ENCODE peak calls at places on chromosomes 5 and 9, in five cellular contexts. One of them, this sample, is unnamed.

GRCh38 chr9:6014668-6015270 is 655 bp downstream of the RANBP6 start:
- DNase-seq in IMR-90: peak
- DNase-seq in H1: no peak
- DNase-seq in trophoblast cell: peak
- DNase-seq in mesenchymal stem cell: peak
- DNase-seq in this sample: peak

GRCh38 chr9:125844611-125845010 is 97.4 kb downstream of the PBX3 start:
- DNase-seq in IMR-90: no peak
- DNase-seq in H1: no peak
- DNase-seq in trophoblast cell: no peak
- DNase-seq in mesenchymal stem cell: no peak
- DNase-seq in this sample: no peak

GRCh38 chr5:81856948-81857928 is 106.3 kb upstream of the SSBP2 start:
- DNase-seq in IMR-90: no peak
- DNase-seq in H1: peak
- DNase-seq in trophoblast cell: no peak
- DNase-seq in mesenchymal stem cell: no peak
- DNase-seq in this sample: peak

GRCh38 chr5:52945040-52945439 is 44.1 kb upstream of the ITGA2 start:
- DNase-seq in IMR-90: no peak
- DNase-seq in H1: no peak
- DNase-seq in trophoblast cell: no peak
- DNase-seq in mesenchymal stem cell: no peak
- DNase-seq in this sample: no peak

GRCh38 chr9:123957168-123957721 is 27.3 kb upstream of the DENND1A start:
- DNase-seq in IMR-90: no peak
- DNase-seq in H1: no peak
- DNase-seq in trophoblast cell: no peak
- DNase-seq in mesenchymal stem cell: no peak
- DNase-seq in this sample: no peak

GRCh38 chr9:112063151-112063550 is 111.9 kb downstream of the SUSD1 start:
- DNase-seq in IMR-90: no peak
- DNase-seq in H1: no peak
- DNase-seq in trophoblast cell: no peak
- DNase-seq in mesenchymal stem cell: no peak
- DNase-seq in this sample: no peak

GRCh38 chr5:65032250-65032649 is 263.5 kb downstream of the CWC27 start:
- DNase-seq in IMR-90: peak
- DNase-seq in H1: no peak
- DNase-seq in trophoblast cell: no peak
- DNase-seq in mesenchymal stem cell: peak
- DNase-seq in this sample: no peak

GRCh38 chr9:136439550-136440408 is at the start of gene INPP5E:
- DNase-seq in IMR-90: peak
- DNase-seq in H1: peak
- DNase-seq in trophoblast cell: peak
- DNase-seq in mesenchymal stem cell: peak
- DNase-seq in this sample: peak

GRCh38 chr5:153209016-153209415 is 281.5 kb upstream of the GRIA1 start:
- DNase-seq in IMR-90: no peak
- DNase-seq in H1: no peak
- DNase-seq in trophoblast cell: no peak
- DNase-seq in mesenchymal stem cell: no peak
- DNase-seq in this sample: no peak

GRCh38 chr5:95654196-95654595 is 7.6 kb downstream of the RFESD start:
- DNase-seq in IMR-90: no peak
- DNase-seq in H1: no peak
- DNase-seq in trophoblast cell: no peak
- DNase-seq in mesenchymal stem cell: no peak
- DNase-seq in this sample: no peak

GRCh38 chr9:78515108-78515507 is 218.2 kb downstream of the PSAT1 start:
- DNase-seq in IMR-90: no peak
- DNase-seq in H1: no peak
- DNase-seq in trophoblast cell: no peak
- DNase-seq in mesenchymal stem cell: no peak
- DNase-seq in this sample: no peak

GRCh38 chr5:65861830-65862241 is 64.5 kb upstream of the ERBIN start:
- DNase-seq in IMR-90: peak
- DNase-seq in H1: no peak
- DNase-seq in trophoblast cell: peak
- DNase-seq in mesenchymal stem cell: peak
- DNase-seq in this sample: peak

GRCh38 chr5:107831612-107832395 is 161.1 kb upstream of the EFNA5 start:
- DNase-seq in IMR-90: peak
- DNase-seq in H1: no peak
- DNase-seq in trophoblast cell: no peak
- DNase-seq in mesenchymal stem cell: peak
- DNase-seq in this sample: no peak

GRCh38 chr5:158801286-158801685 is 298.4 kb downstream of the EBF1 start:
- DNase-seq in IMR-90: no peak
- DNase-seq in H1: no peak
- DNase-seq in trophoblast cell: no peak
- DNase-seq in mesenchymal stem cell: no peak
- DNase-seq in this sample: no peak

GRCh38 chr9:124754289-124754688 is 16.8 kb downstream of the NR6A1 start:
- DNase-seq in IMR-90: peak
- DNase-seq in H1: no peak
- DNase-seq in trophoblast cell: no peak
- DNase-seq in mesenchymal stem cell: peak
- DNase-seq in this sample: peak

GRCh38 chr9:102355982-102356381 is 617.5 kb upstream of the GRIN3A start:
- DNase-seq in IMR-90: no peak
- DNase-seq in H1: no peak
- DNase-seq in trophoblast cell: no peak
- DNase-seq in mesenchymal stem cell: no peak
- DNase-seq in this sample: peak

GRCh38 chr9:112037281-112038016 is 137.6 kb downstream of the SUSD1 start:
- DNase-seq in IMR-90: peak
- DNase-seq in H1: no peak
- DNase-seq in trophoblast cell: no peak
- DNase-seq in mesenchymal stem cell: peak
- DNase-seq in this sample: no peak

GRCh38 chr9:99859395-99859980 is 37.8 kb downstream of the NR4A3 start:
- DNase-seq in IMR-90: peak
- DNase-seq in H1: no peak
- DNase-seq in trophoblast cell: no peak
- DNase-seq in mesenchymal stem cell: no peak
- DNase-seq in this sample: peak

GRCh38 chr5:32027717-32028321 is 146.3 kb downstream of the GOLPH3 start:
- DNase-seq in IMR-90: peak
- DNase-seq in H1: no peak
- DNase-seq in trophoblast cell: peak
- DNase-seq in mesenchymal stem cell: peak
- DNase-seq in this sample: peak

GRCh38 chr9:115264333-115264732 is 146.4 kb upstream of the TNC start:
- DNase-seq in IMR-90: peak
- DNase-seq in H1: no peak
- DNase-seq in trophoblast cell: no peak
- DNase-seq in mesenchymal stem cell: no peak
- DNase-seq in this sample: no peak

GRCh38 chr9:133677126-133678010 is 41.2 kb downstream of the DBH start:
- DNase-seq in IMR-90: no peak
- DNase-seq in H1: no peak
- DNase-seq in trophoblast cell: no peak
- DNase-seq in mesenchymal stem cell: no peak
- DNase-seq in this sample: no peak

GRCh38 chr5:151056367-151057306 is 24.2 kb downstream of the TNIP1 start:
- DNase-seq in IMR-90: no peak
- DNase-seq in H1: no peak
- DNase-seq in trophoblast cell: no peak
- DNase-seq in mesenchymal stem cell: no peak
- DNase-seq in this sample: no peak

GRCh38 chr5:102807878-102808502 is 52.9 kb downstream of the PAM start:
- DNase-seq in IMR-90: peak
- DNase-seq in H1: no peak
- DNase-seq in trophoblast cell: no peak
- DNase-seq in mesenchymal stem cell: peak
- DNase-seq in this sample: peak

GRCh38 chr9:108001219-108001618 is 511.6 kb upstream of the KLF4 start:
- DNase-seq in IMR-90: no peak
- DNase-seq in H1: no peak
- DNase-seq in trophoblast cell: no peak
- DNase-seq in mesenchymal stem cell: peak
- DNase-seq in this sample: no peak

GRCh38 chr5:30324083-30324482 is 869.4 kb upstream of the CDH6 start:
- DNase-seq in IMR-90: no peak
- DNase-seq in H1: no peak
- DNase-seq in trophoblast cell: no peak
- DNase-seq in mesenchymal stem cell: no peak
- DNase-seq in this sample: peak

GRCh38 chr9:79662553-79662956 is 90.8 kb downstream of the TLE4 start:
- DNase-seq in IMR-90: no peak
- DNase-seq in H1: no peak
- DNase-seq in trophoblast cell: no peak
- DNase-seq in mesenchymal stem cell: peak
- DNase-seq in this sample: peak

GRCh38 chr5:113846941-113847340 is 333.4 kb downstream of the YTHDC2 start:
- DNase-seq in IMR-90: no peak
- DNase-seq in H1: no peak
- DNase-seq in trophoblast cell: no peak
- DNase-seq in mesenchymal stem cell: no peak
- DNase-seq in this sample: peak

GRCh38 chr5:38187532-38187931 is 70.8 kb upstream of the EGFLAM start:
- DNase-seq in IMR-90: no peak
- DNase-seq in H1: no peak
- DNase-seq in trophoblast cell: no peak
- DNase-seq in mesenchymal stem cell: no peak
- DNase-seq in this sample: no peak

GRCh38 chr9:95213102-95213501 is 104.4 kb downstream of the FANCC start:
- DNase-seq in IMR-90: no peak
- DNase-seq in H1: no peak
- DNase-seq in trophoblast cell: no peak
- DNase-seq in mesenchymal stem cell: no peak
- DNase-seq in this sample: no peak

GRCh38 chr9:95206143-95206542 is 111.4 kb downstream of the FANCC start:
- DNase-seq in IMR-90: peak
- DNase-seq in H1: no peak
- DNase-seq in trophoblast cell: no peak
- DNase-seq in mesenchymal stem cell: no peak
- DNase-seq in this sample: no peak

GRCh38 chr9:95207403-95207802 is 110.1 kb downstream of the FANCC start:
- DNase-seq in IMR-90: no peak
- DNase-seq in H1: no peak
- DNase-seq in trophoblast cell: no peak
- DNase-seq in mesenchymal stem cell: no peak
- DNase-seq in this sample: no peak

GRCh38 chr9:95215368-95215898 is 102.1 kb downstream of the FANCC start:
- DNase-seq in IMR-90: no peak
- DNase-seq in H1: no peak
- DNase-seq in trophoblast cell: no peak
- DNase-seq in mesenchymal stem cell: no peak
- DNase-seq in this sample: no peak

DNA sequence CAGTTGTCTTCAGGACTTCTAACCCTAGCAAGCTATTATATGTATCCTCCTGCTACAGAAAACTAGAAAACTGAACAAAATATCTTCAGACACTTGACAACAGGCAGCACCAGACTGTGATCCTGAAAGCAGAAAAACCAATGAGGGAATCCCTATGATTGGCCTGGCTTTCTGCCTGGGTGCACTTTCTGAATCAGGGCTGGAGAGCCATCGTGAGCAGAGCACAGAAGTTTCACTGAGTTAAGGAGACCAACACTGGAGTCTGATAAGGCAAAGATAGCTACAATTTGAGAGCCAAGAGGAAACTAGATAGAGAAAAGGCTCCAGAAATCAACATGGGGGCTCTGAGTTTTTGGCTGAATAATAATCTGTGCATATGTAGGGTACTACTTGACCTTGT is 106.5 kb downstream of the FANCC start:
- DNase-seq in IMR-90: no peak
- DNase-seq in H1: no peak
- DNase-seq in trophoblast cell: no peak
- DNase-seq in mesenchymal stem cell: no peak
- DNase-seq in this sample: no peak
- H3K4me2 ChIP-seq in IMR-90: no peak
- H3K4me2 ChIP-seq in H1: no peak
- H3K4me2 ChIP-seq in trophoblast cell: no peak
- H3K4me2 ChIP-seq in mesenchymal stem cell: no peak
- H3K4me2 ChIP-seq in this sample: no peak

DNA sequence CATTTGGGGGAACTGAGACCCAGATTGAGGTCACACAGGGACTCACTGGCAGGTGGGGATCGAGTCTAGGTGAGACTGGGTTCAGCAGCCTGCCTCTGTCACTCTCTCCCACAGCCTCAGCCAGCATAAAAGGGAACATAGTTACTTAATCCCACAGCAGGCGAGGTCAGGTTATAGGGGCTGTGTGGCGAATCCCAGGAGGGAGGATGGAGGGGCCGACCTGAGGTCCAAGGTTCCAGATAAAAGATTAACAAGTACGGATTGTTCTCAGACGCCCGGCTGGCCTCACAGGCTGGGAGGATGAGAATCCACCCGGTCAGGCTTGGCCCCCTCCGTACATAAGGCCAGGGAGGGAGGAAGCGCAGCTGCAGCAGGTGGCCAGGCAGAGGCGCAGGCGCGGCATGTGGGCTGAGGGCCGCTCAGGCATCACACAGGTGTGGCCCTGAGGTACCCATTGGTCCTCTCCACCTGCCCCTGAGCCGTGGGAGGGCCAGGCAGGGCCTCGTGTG is 3.3 kb downstream of the SUSD3 start:
- DNase-seq in IMR-90: no peak
- DNase-seq in H1: peak
- DNase-seq in trophoblast cell: no peak
- DNase-seq in mesenchymal stem cell: no peak
- DNase-seq in this sample: no peak
- H3K23ac ChIP-seq in IMR-90: no peak
- H3K23ac ChIP-seq in H1: no peak
- H3K23ac ChIP-seq in trophoblast cell: no peak
- H3K23ac ChIP-seq in mesenchymal stem cell: no peak
- H3K23ac ChIP-seq in this sample: no peak

GRCh38 chr5:78677777-78678668 is 29.5 kb upstream of the LHFPL2 start:
- DNase-seq in IMR-90: peak
- DNase-seq in H1: no peak
- DNase-seq in trophoblast cell: peak
- DNase-seq in mesenchymal stem cell: peak
- DNase-seq in this sample: peak
- H3K4me2 ChIP-seq in IMR-90: peak
- H3K4me2 ChIP-seq in H1: no peak
- H3K4me2 ChIP-seq in trophoblast cell: no peak
- H3K4me2 ChIP-seq in mesenchymal stem cell: no peak
- H3K4me2 ChIP-seq in this sample: no peak

GRCh38 chr5:154755361-154756202 is at the start of gene LARP1:
- DNase-seq in IMR-90: peak
- DNase-seq in H1: no peak
- DNase-seq in trophoblast cell: no peak
- DNase-seq in mesenchymal stem cell: no peak
- DNase-seq in this sample: peak

GRCh38 chr5:154757647-154758406 is 2.6 kb downstream of the LARP1 start:
- DNase-seq in IMR-90: peak
- DNase-seq in H1: no peak
- DNase-seq in trophoblast cell: no peak
- DNase-seq in mesenchymal stem cell: peak
- DNase-seq in this sample: no peak

GRCh38 chr5:154756871-154757646 is 1.9 kb downstream of the LARP1 start:
- DNase-seq in IMR-90: peak
- DNase-seq in H1: no peak
- DNase-seq in trophoblast cell: no peak
- DNase-seq in mesenchymal stem cell: peak
- DNase-seq in this sample: peak

GRCh38 chr5:154754460-154755360 is 467 bp upstream of the LARP1 start:
- DNase-seq in IMR-90: peak
- DNase-seq in H1: peak
- DNase-seq in trophoblast cell: peak
- DNase-seq in mesenchymal stem cell: peak
- DNase-seq in this sample: peak

GRCh38 chr5:154756203-154756870 is 1.2 kb downstream of the LARP1 start:
- DNase-seq in IMR-90: no peak
- DNase-seq in H1: no peak
- DNase-seq in trophoblast cell: peak
- DNase-seq in mesenchymal stem cell: peak
- DNase-seq in this sample: peak
- H3K23ac ChIP-seq in IMR-90: peak
- H3K23ac ChIP-seq in H1: no peak
- H3K23ac ChIP-seq in trophoblast cell: no peak
- H3K23ac ChIP-seq in mesenchymal stem cell: peak
- H3K23ac ChIP-seq in this sample: peak